ENCODE peak calls at places on chromosomes 12 and 14, in five cellular contexts. K, B, Y, D and J are unnamed samples.

GRCh38 chr12:30858471-30858870 is 68.1 kb upstream of the TSPAN11 start:
- DNase-seq in Y (no peak), D (no peak), B (no peak), K (no peak), J (no peak)

GRCh38 chr14:68144051-68144681 is 324.6 kb downstream of the RAD51B start:
- DNase-seq in D (no peak), K (no peak), B (peak), Y (no peak), J (no peak)

GRCh38 chr12:124847675-124848074 is 16.0 kb downstream of the SCARB1 start:
- DNase-seq in D (no peak), K (no peak), B (peak), Y (no peak), J (no peak)

GRCh38 chr12:56014205-56014604 is 6.6 kb upstream of the IKZF4 start:
- DNase-seq in Y (no peak), B (no peak), D (no peak), K (no peak), J (no peak)

GRCh38 chr12:100706029-100706428 is 88.5 kb upstream of the ANO4 start:
- DNase-seq in B (no peak), Y (no peak), K (no peak), D (no peak), J (no peak)

GRCh38 chr12:64806173-64806572 is 18.3 kb upstream of the TBC1D30 start:
- DNase-seq in Y (no peak), K (no peak), B (no peak), D (no peak), J (no peak)

GRCh38 chr14:68146812-68147211 is 327.2 kb downstream of the RAD51B start:
- DNase-seq in Y (no peak), B (no peak), K (no peak), D (no peak), J (no peak)

GRCh38 chr14:36505193-36505815 is 14.7 kb downstream of the NKX2-1 start:
- DNase-seq in Y (no peak), D (no peak), K (no peak), B (no peak), J (no peak)

GRCh38 chr12:5884846-5885245 is 60.2 kb downstream of the ANO2 start:
- DNase-seq in D (no peak), B (no peak), K (no peak), Y (no peak), J (no peak)

GRCh38 chr12:122974274-122974891 is 661 bp upstream of the OGFOD2 start:
- DNase-seq in Y (peak), B (peak), D (peak), K (peak), J (peak)

GRCh38 chr14:102554835-102555819 is 37.3 kb upstream of the RCOR1 start:
- DNase-seq in K (peak), D (no peak), Y (peak), B (no peak), J (no peak)
- TF ChIP-seq SUZ12 in K (no peak), D (no peak), Y (no peak), B (no peak), J (no peak)

GRCh38 chr14:106789318-106789717 is 1262.9 kb downstream of the TMEM121 start:
- DNase-seq in B (no peak), Y (no peak), K (no peak), D (no peak), J (no peak)
- TF ChIP-seq SUZ12 in B (no peak), Y (no peak), K (no peak), D (no peak), J (no peak)

DNA sequence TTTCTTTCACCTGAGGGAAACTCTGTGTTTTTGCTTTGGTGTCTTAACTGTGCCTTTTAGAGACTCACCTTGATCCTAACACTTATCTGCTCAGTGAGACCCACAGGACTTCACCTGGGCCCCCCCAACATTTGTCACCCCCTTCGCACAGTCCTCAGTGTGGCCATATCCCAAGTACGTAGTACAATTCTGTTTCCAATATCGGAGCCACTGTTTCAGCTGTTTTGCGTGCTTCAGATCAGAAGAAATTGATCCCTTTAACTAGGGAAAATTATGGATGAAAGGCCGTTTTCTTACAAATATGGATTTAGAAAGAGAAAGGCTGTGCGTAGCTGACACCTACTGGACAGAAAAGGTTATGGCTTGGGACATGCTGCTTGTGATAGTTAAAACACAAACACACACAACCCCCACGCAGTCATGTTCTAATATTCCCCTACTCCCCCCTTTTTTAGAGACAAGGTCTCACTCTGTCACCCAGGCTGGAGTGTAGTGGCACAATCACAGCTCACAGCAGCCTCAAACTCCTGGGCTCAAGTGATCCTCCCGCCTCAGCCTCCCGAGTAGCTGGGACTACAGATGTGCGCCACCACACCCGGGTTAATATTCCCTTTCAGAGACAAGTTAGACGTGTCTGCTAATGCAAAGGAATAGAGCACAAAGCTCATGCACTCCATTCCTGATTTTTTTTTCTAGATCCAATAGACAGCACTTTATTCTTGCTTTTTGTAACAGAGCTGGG is 3.6 kb upstream of the SLC7A8 start:
- DNase-seq in Y (peak), B (peak), D (peak), K (no peak), J (peak)
- TF ChIP-seq SUZ12 in Y (no peak), B (no peak), D (no peak), K (no peak), J (no peak)

GRCh38 chr12:76237086-76237701 is 111.0 kb downstream of the BBS10 start:
- DNase-seq in B (no peak), D (no peak), Y (peak), K (no peak), J (no peak)

GRCh38 chr12:76241371-76241770 is 106.8 kb downstream of the BBS10 start:
- DNase-seq in D (no peak), K (no peak), B (no peak), Y (no peak), J (no peak)

GRCh38 chr12:76238688-76239087 is 109.5 kb downstream of the BBS10 start:
- DNase-seq in B (no peak), Y (peak), K (no peak), D (no peak), J (no peak)

GRCh38 chr12:76242813-76243540 is 105.2 kb downstream of the BBS10 start:
- DNase-seq in K (no peak), B (no peak), D (no peak), Y (no peak), J (no peak)

GRCh38 chr12:76240281-76240680 is 107.9 kb downstream of the BBS10 start:
- DNase-seq in K (no peak), Y (peak), D (no peak), B (no peak), J (no peak)
- TF ChIP-seq SUZ12 in K (no peak), Y (no peak), D (no peak), B (no peak), J (no peak)

DNA sequence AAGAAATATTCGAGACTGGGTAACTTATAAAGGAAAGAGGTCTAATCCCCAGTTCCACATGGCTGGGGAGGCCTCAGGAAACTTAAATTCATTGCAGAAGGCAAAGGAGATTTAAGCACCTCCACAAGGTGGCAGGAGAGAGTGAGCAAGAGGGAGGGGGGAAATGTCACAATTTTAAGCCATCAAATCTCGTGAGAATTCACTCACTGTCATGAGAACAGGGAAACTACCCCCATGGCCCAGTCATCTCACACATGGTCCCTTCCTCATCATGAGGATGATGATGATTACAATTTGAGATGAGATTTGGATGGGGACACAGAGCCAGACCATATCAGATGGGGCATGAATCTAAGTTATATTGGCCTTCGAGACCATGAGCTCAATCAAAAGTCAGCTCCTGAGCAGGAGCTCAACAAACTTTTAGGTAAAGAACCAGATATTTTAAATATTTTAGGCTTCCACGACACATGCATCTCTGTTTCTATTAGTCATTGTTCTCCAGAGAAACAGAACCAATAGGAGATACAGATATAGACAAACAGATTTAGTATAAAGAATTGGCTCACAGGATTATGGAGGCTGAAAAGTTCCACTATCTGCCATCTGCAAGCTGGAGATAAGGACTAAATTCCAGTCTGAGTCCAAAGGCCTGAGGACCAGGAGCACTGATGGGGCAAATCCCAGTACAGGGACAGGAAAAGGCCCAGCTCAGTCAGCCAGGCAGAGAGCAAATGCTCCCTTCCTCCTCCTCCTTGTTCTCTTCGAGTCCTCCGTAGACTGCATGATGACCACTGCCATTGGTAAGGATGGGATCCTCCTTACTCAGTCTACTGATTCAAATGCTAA is 24.9 kb downstream of the DGLUCY start:
- DNase-seq in B (peak), K (no peak), D (no peak), Y (peak), J (peak)
- TF ChIP-seq SUZ12 in B (no peak), K (no peak), D (no peak), Y (no peak), J (no peak)

DNA sequence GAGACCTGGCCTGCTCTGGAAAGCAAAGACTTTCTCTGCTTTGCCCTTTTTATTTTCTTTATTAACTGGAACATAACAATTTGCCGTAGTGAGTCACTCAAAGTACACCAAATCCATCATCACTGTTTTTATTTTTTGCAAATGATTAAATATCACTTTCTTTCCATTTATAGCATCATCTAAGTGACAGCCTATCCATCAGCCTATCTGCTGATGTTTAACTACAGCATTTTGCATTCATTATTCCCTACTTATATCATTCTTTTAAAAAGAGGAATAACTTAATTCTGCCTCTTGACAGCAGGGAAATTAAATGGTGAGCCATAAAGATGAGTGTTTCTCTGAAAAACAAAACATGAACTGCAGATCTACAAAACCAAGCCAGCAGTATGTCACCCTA is 821.4 kb upstream of the TMEM132C start:
- DNase-seq in Y (no peak), D (no peak), K (no peak), B (no peak), J (no peak)
- TF ChIP-seq SUZ12 in Y (no peak), D (no peak), K (no peak), B (no peak), J (no peak)